ENCODE peak calls at places on chromosomes 6 and 20, in ten cellular contexts. N is activated CD4-positive, alpha-beta T cell treated with anti-CD3 and anti-CD28 coated beads, Interleukin-2, amount 10 ng/mL, durations not matched to agents 7 days and 5 days; J is upper lobe of right lung; K is PC-3; M is left cardiac atrium; L is foreskin fibroblast; E is SW480; T is Right ventricle myocardium superior; U is globus pallidus; H is epithelial cell of esophagus. P is an unnamed sample.

GRCh38 chr6:142713959-142714358 is 231.0 kb downstream of the HIVEP2 start:
- DNase-seq in N (no peak), J (no peak), K (no peak), M (no peak), L (no peak), E (no peak), T (no peak), U (no peak), H (no peak), P (no peak)

GRCh38 chr6:5457983-5458683 is 196.8 kb downstream of the FARS2 start:
- DNase-seq in N (no peak), J (peak), K (peak), M (no peak), L (peak), E (no peak), T (peak), U (no peak), H (peak), P (no peak)

GRCh38 chr20:856361-856775 is 22.9 kb downstream of the FAM110A start:
- DNase-seq in N (peak), J (peak), K (peak), M (no peak), L (peak), E (peak), T (no peak), U (no peak), H (peak), P (peak)

GRCh38 chr20:13526551-13526950 is 112.2 kb downstream of the TASP1 start:
- DNase-seq in N (no peak), J (no peak), K (no peak), M (no peak), L (peak), E (no peak), T (no peak), U (no peak), H (peak), P (no peak)

GRCh38 chr6:50185006-50185405 is 135.3 kb upstream of the DEFB112 start:
- DNase-seq in N (no peak), J (no peak), K (no peak), M (no peak), L (no peak), E (no peak), T (no peak), U (no peak), H (peak), P (no peak)

GRCh38 chr6:47335456-47335855 is 25.8 kb upstream of the TNFRSF21 start:
- DNase-seq in N (no peak), J (no peak), K (no peak), M (no peak), L (no peak), E (no peak), T (no peak), U (peak), H (no peak), P (no peak)

GRCh38 chr20:59398552-59399265 is 98.3 kb downstream of the EDN3 start:
- DNase-seq in N (peak), J (no peak), K (no peak), M (no peak), L (no peak), E (no peak), T (no peak), U (no peak), H (no peak), P (no peak)

GRCh38 chr20:24994470-24995368 is 2.2 kb upstream of the APMAP start:
- DNase-seq in N (peak), J (peak), K (peak), M (peak), L (peak), E (peak), T (peak), U (peak), H (peak), P (peak)

GRCh38 chr20:39258253-39258652 is 296.1 kb downstream of the DHX35 start:
- DNase-seq in N (no peak), J (no peak), K (no peak), M (no peak), L (no peak), E (no peak), T (no peak), U (no peak), H (no peak), P (no peak)

GRCh38 chr20:3768342-3769130 is 983 bp upstream of the ADISSP start:
- DNase-seq in N (peak), J (peak), K (peak), M (peak), L (peak), E (peak), T (peak), U (peak), H (peak), P (peak)

GRCh38 chr6:36625161-36625919 is 31.2 kb downstream of the SRSF3 start:
- DNase-seq in N (no peak), J (peak), K (peak), M (no peak), L (peak), E (no peak), T (no peak), U (no peak), H (peak), P (no peak)

GRCh38 chr6:18585032-18585573 is 198.0 kb downstream of the RNF144B start:
- DNase-seq in N (no peak), J (no peak), K (peak), M (peak), L (peak), E (peak), T (no peak), U (no peak), H (peak), P (no peak)

P was measured in central memory CD8-positive, alpha-beta T cell.